ENCODE peak calls at places on chromosomes 6 and 20, in seven cellular contexts. H is T47D; G is ovary; O is NCI-H774; R is stimulated activated CD4-positive, alpha-beta T cell treated with anti-CD3 and anti-CD28 coated beads, Interleukin-12 subunit alpha, Interleukin-12 subunit beta, amount 100 ng/mL, for 24 hours; C is GM06990; Z is T-helper 1 cell. M is an unnamed sample.

GRCh38 chr6:147507162-147508072 is 1.1 kb upstream of the SAMD5 start:
- DNase-seq in R (no peak), Z (no peak), C (peak; percentile 3), H (peak; percentile 42), O (peak; percentile 35), G (no peak), M (no peak)

GRCh38 chr6:113068569-113068968 is 721.4 kb downstream of the RFPL4B start:
- DNase-seq in Z (no peak), C (no peak), O (no peak), R (no peak), H (no peak), G (no peak), M (no peak)

GRCh38 chr20:57638895-57639236 is 18.6 kb upstream of the ZBP1 start:
- DNase-seq in C (no peak), H (no peak), O (no peak), Z (no peak), G (no peak), R (no peak), M (no peak)

GRCh38 chr6:39086711-39087110 is 28.3 kb downstream of the SAYSD1 start:
- DNase-seq in G (no peak), Z (no peak), C (no peak), R (no peak), O (no peak), H (no peak), M (no peak)

GRCh38 chr20:62640870-62641748 is 1.2 kb upstream of the SLCO4A1 start:
- DNase-seq in C (no peak), R (no peak), O (no peak), H (no peak), G (no peak), Z (no peak), M (no peak)

GRCh38 chr6:36673882-36674281 is 4.6 kb upstream of the CDKN1A start:
- DNase-seq in R (no peak), O (no peak), Z (no peak), H (no peak), G (no peak), C (no peak), M (no peak)

GRCh38 chr6:33429745-33430042 is 9.8 kb downstream of the SYNGAP1 start:
- DNase-seq in Z (no peak), R (no peak), G (no peak), C (no peak), O (no peak), H (no peak), M (no peak)

GRCh38 chr20:6515261-6515660 is 252.2 kb upstream of the BMP2 start:
- DNase-seq in C (no peak), R (no peak), H (no peak), O (no peak), Z (no peak), G (no peak), M (no peak)

GRCh38 chr6:15444881-15445280 is 199.0 kb downstream of the JARID2 start:
- DNase-seq in Z (no peak), R (no peak), H (no peak), G (no peak), O (no peak), C (no peak), M (no peak)

GRCh38 chr20:51531141-51531710 is 11.3 kb downstream of the NFATC2 start:
- DNase-seq in O (no peak), H (no peak), Z (peak; percentile 48), C (peak; percentile 74), R (peak; percentile 69), G (no peak), M (peak; percentile 84)

GRCh38 chr6:151842816-151843215 is 35.3 kb downstream of the ESR1 start:
- DNase-seq in Z (no peak), O (no peak), C (no peak), G (no peak), H (no peak), R (no peak), M (no peak)

GRCh38 chr6:52065621-52066020 is 21.8 kb downstream of the PKHD1 start:
- DNase-seq in O (no peak), Z (no peak), G (no peak), H (no peak), R (no peak), C (no peak), M (no peak)

GRCh38 chr6:161743526-161744196 is 469.8 kb upstream of the AGPAT4 start:
- DNase-seq in R (no peak), H (no peak), Z (no peak), C (no peak), G (no peak), O (no peak), M (peak; percentile 37)

GRCh38 chr20:15399781-15400180 is 1062.4 kb upstream of the FLRT3 start:
- DNase-seq in Z (no peak), H (no peak), R (no peak), G (no peak), O (no peak), C (no peak), M (no peak)

GRCh38 chr6:52566853-52567279 is 10.0 kb downstream of the TRAM2 start:
- DNase-seq in C (no peak), R (no peak), Z (no peak), H (no peak), O (no peak), G (no peak), M (no peak)

GRCh38 chr6:125829433-125829832 is 38.7 kb downstream of the NCOA7 start:
- DNase-seq in Z (peak; percentile 4), O (no peak), G (no peak), H (no peak), R (no peak), C (no peak), M (no peak)

GRCh38 chr6:56890683-56891429 is 64.1 kb upstream of the BEND6 start:
- DNase-seq in O (no peak), G (no peak), R (no peak), C (peak; percentile 77), H (no peak), Z (no peak), M (peak; percentile 93)

GRCh38 chr6:24922854-24923253 is 12.9 kb downstream of the RIPOR2 start:
- DNase-seq in H (no peak), Z (no peak), C (no peak), R (no peak), G (no peak), O (no peak), M (no peak)

GRCh38 chr20:16241911-16242310 is 331.3 kb downstream of the KIF16B start:
- DNase-seq in H (no peak), R (no peak), O (no peak), G (no peak), C (no peak), Z (no peak), M (peak; percentile 20)

GRCh38 chr6:15464211-15464725 is 198.6 kb downstream of the DTNBP1 start:
- DNase-seq in O (no peak), C (no peak), R (peak; percentile 48), G (no peak), H (no peak), Z (peak; percentile 56), M (peak; percentile 66)

GRCh38 chr6:87341899-87342298 is 2.7 kb upstream of the C6orf163 start:
- DNase-seq in O (no peak), Z (no peak), G (no peak), C (peak; percentile 25), R (no peak), H (no peak), M (peak; percentile 36)

GRCh38 chr6:51855310-51856082 is 231.9 kb downstream of the PKHD1 start:
- DNase-seq in H (peak; percentile 43), C (peak; percentile 33), O (peak; percentile 25), R (no peak), G (no peak), Z (no peak), M (peak; percentile 82)

GRCh38 chr20:33373735-33374605 is 27.3 kb downstream of the CDK5RAP1 start:
- DNase-seq in Z (no peak), H (peak; percentile 76), G (no peak), O (peak; percentile 95), R (no peak), C (no peak), M (no peak)

GRCh38 chr20:23157741-23158140 is 71.6 kb upstream of the CD93 start:
- DNase-seq in O (no peak), C (no peak), H (no peak), G (no peak), R (no peak), Z (no peak), M (no peak)

GRCh38 chr20:62956387-62957135 is 4.1 kb downstream of the SLC17A9 start:
- DNase-seq in O (no peak), C (no peak), G (no peak), H (no peak), Z (no peak), R (no peak), M (no peak)

GRCh38 chr20:23626040-23626620 is 11.6 kb downstream of the CST3 start:
- DNase-seq in G (no peak), H (no peak), O (no peak), C (no peak), Z (no peak), R (no peak), M (peak; percentile 62)

GRCh38 chr6:56851104-56851503 is 103.8 kb upstream of the BEND6 start:
- DNase-seq in H (no peak), R (no peak), G (no peak), Z (no peak), C (peak; percentile 29), O (no peak), M (peak; percentile 40)

GRCh38 chr6:74964871-74965441 is 240.9 kb downstream of the COL12A1 start:
- DNase-seq in H (no peak), O (no peak), Z (no peak), G (no peak), R (no peak), C (no peak), M (no peak)

GRCh38 chr6:113433506-113433991 is 423.6 kb upstream of the MARCKS start:
- DNase-seq in R (no peak), O (no peak), Z (no peak), G (peak; percentile 55), H (peak; percentile 7), C (no peak), M (no peak)

GRCh38 chr6:6966569-6966968 is 141.2 kb upstream of the RREB1 start:
- DNase-seq in C (no peak), G (no peak), R (no peak), Z (no peak), O (no peak), H (no peak), M (no peak)

GRCh38 chr20:23435675-23436539 is 3.6 kb upstream of the CSTL1 start:
- DNase-seq in Z (no peak), C (no peak), O (peak; percentile 42), R (no peak), G (no peak), H (no peak), M (no peak)

GRCh38 chr20:4546342-4546741 is 175.4 kb upstream of the PRND start:
- DNase-seq in C (no peak), H (no peak), Z (no peak), R (no peak), G (no peak), O (no peak), M (no peak)

GRCh38 chr20:17995967-17996819 is 27.4 kb downstream of the MGME1 start:
- DNase-seq in H (no peak), G (peak; percentile 28), O (no peak), R (peak; percentile 9), Z (peak; percentile 32), C (no peak), M (peak; percentile 75)

GRCh38 chr6:131231103-131231502 is 95.8 kb downstream of the AKAP7 start:
- DNase-seq in O (no peak), Z (no peak), C (no peak), H (no peak), G (no peak), R (no peak), M (no peak)

GRCh38 chr20:9301129-9302072 is 213.0 kb upstream of the LAMP5 start:
- DNase-seq in H (peak; percentile 7), Z (no peak), C (no peak), O (peak; percentile 44), R (no peak), G (no peak), M (no peak)

GRCh38 chr6:37906121-37906520 is 86.6 kb downstream of the ZFAND3 start:
- DNase-seq in Z (no peak), G (no peak), C (no peak), R (no peak), O (no peak), H (no peak), M (no peak)

GRCh38 chr20:20548527-20549266 is 163.7 kb downstream of the RALGAPA2 start:
- DNase-seq in R (no peak), C (no peak), H (no peak), Z (no peak), O (peak; percentile 58), G (no peak), M (no peak)

GRCh38 chr20:63908008-63908682 is 13.2 kb downstream of the DNAJC5 start:
- DNase-seq in O (no peak), R (no peak), Z (no peak), G (no peak), C (no peak), H (no peak), M (peak; percentile 47)